ENCODE peak calls at places on chromosome 22, in ten cellular contexts. E is psoas muscle; Y is endothelial cell; M is prostate gland; G is B cell; L is NCI-H1436; U is mammary epithelial cell; C is neural progenitor cell; F is stimulated activated CD4-positive, alpha-beta T cell treated with anti-CD3 and anti-CD28 coated beads, Interleukin-1b, Interleukin-23, amount 100 ng/mL, for 24 hours; S is activated T-cell treated with anti-CD3 and anti-CD28 coated beads, Interleukin-2, amount 50 U/mL, for 72 hours. R is an unnamed sample.

GRCh38 chr22:41203118-41203517 is 2.0 kb upstream of the L3MBTL2 start:
- DNase-seq in C (no peak), G (no peak), Y (no peak), M (no peak), F (no peak), L (no peak), E (no peak), U (no peak), S (no peak), R (no peak)

GRCh38 chr22:42439821-42440674 is 7.8 kb upstream of the NFAM1 start:
- DNase-seq in U (peak; percentile 38), L (no peak), M (no peak), F (no peak), C (no peak), Y (no peak), S (no peak), G (peak; percentile 60), E (peak; percentile 68), R (no peak)

GRCh38 chr22:42673898-42674390 is 24.8 kb upstream of the CYB5R3 start:
- DNase-seq in E (no peak), L (no peak), M (no peak), G (no peak), S (no peak), Y (no peak), F (no peak), C (no peak), U (peak; percentile 51), R (no peak)

GRCh38 chr22:27512283-27512761 is 289.2 kb downstream of the MN1 start:
- DNase-seq in S (no peak), C (no peak), E (peak; percentile 69), F (no peak), L (no peak), G (no peak), Y (no peak), U (peak; percentile 98), M (peak; percentile 15), R (no peak)

GRCh38 chr22:49885281-49885680 is 31.6 kb downstream of the ZBED4 start:
- DNase-seq in S (no peak), L (no peak), G (no peak), Y (no peak), F (no peak), M (no peak), U (no peak), C (no peak), E (no peak), R (no peak)

GRCh38 chr22:41762980-41763779 is 37.3 kb upstream of the CCDC134 start:
- DNase-seq in S (peak; percentile 52), F (no peak), G (peak; percentile 62), C (peak; percentile 91), Y (peak; percentile 79), L (peak; percentile 13), U (peak; percentile 63), M (peak; percentile 22), E (no peak), R (peak; percentile 47)

GRCh38 chr22:30830907-30831306 is 136.2 kb downstream of the OSBP2 start:
- DNase-seq in E (no peak), G (no peak), F (no peak), U (peak; percentile 97), L (no peak), Y (no peak), M (peak; percentile 24), S (no peak), C (no peak), R (no peak)

GRCh38 chr22:45217345-45217744 is 23.3 kb downstream of the KIAA0930 start:
- DNase-seq in L (no peak), C (no peak), M (no peak), U (no peak), G (no peak), S (no peak), F (no peak), E (no peak), Y (no peak), R (no peak)

GRCh38 chr22:25136953-25137576 is 62.6 kb upstream of the CRYBB3 start:
- DNase-seq in S (no peak), U (no peak), M (no peak), L (no peak), Y (no peak), G (no peak), C (no peak), E (no peak), F (no peak), R (no peak)

GRCh38 chr22:38021201-38021600 is 36.0 kb upstream of the PICK1 start:
- DNase-seq in G (no peak), L (no peak), F (no peak), C (no peak), M (no peak), Y (no peak), U (no peak), S (no peak), E (no peak), R (no peak)

GRCh38 chr22:35785181-35785923 is 67.7 kb downstream of the APOL5 start:
- DNase-seq in L (no peak), E (no peak), Y (no peak), S (no peak), M (no peak), G (no peak), C (no peak), U (peak; percentile 10), F (no peak), R (no peak)

GRCh38 chr22:29706991-29707390 is 12.8 kb upstream of the CABP7 start:
- DNase-seq in L (peak; percentile 51), M (no peak), C (no peak), Y (no peak), S (no peak), E (no peak), G (no peak), F (no peak), U (no peak), R (no peak)

GRCh38 chr22:41758231-41758630 is 42.2 kb upstream of the CCDC134 start:
- DNase-seq in G (no peak), Y (no peak), M (no peak), E (no peak), U (no peak), C (no peak), S (no peak), F (no peak), L (no peak), R (no peak)

GRCh38 chr22:24149191-24149590 is 32.1 kb upstream of the SUSD2 start:
- DNase-seq in Y (no peak), G (no peak), M (no peak), C (no peak), L (no peak), U (no peak), E (no peak), F (no peak), S (no peak), R (no peak)

GRCh38 chr22:34437140-34437539 is 516.9 kb upstream of the LARGE1 start:
- DNase-seq in C (no peak), S (no peak), L (no peak), F (no peak), E (no peak), G (no peak), U (peak; percentile 9), M (peak; percentile 71), Y (no peak), R (no peak)

R was measured in NCI-H2227 treated with DMSO at 0.1 percent for 48 hours.